ENCODE peak calls at places on chromosomes 11 and 22, in seven cellular contexts. P is cardiac muscle cell, V is IMR-90, L is A549, K is fibroblast of lung, W is astrocyte, I is right lobe of liver. T is an unnamed sample.

GRCh38 chr22:27638329-27639179 is 163.0 kb downstream of the MN1 start:
- DNase-seq in V (no peak), I (no peak), K (no peak), W (no peak), P (no peak), L (no peak), T (no peak)

GRCh38 chr11:31823372-31824371 is 12.6 kb upstream of the PAX6 start:
- DNase-seq in V (no peak), K (no peak), P (no peak), I (no peak), W (no peak), L (no peak), T (no peak)

GRCh38 chr11:88596786-88597185 is 259.2 kb upstream of the CTSC start:
- DNase-seq in L (no peak), I (no peak), K (no peak), W (no peak), V (no peak), P (no peak), T (no peak)

GRCh38 chr11:73576226-73576625 is 21.7 kb downstream of the FAM168A start:
- DNase-seq in L (no peak), W (no peak), I (no peak), P (no peak), V (no peak), K (no peak), T (no peak)

GRCh38 chr22:19120829-19121630 is 1.2 kb downstream of the DGCR2 start:
- DNase-seq in K (no peak), W (peak), P (peak), I (peak), V (peak), L (peak), T (peak)

GRCh38 chr11:60193687-60194433 is 11.0 kb upstream of the MS4A6A start:
- DNase-seq in I (no peak), P (peak), L (peak), W (peak), V (peak), K (peak), T (peak)

GRCh38 chr11:6613496-6613895 is 1.5 kb upstream of the TAF10 start:
- DNase-seq in V (no peak), I (no peak), L (no peak), P (no peak), W (no peak), K (no peak), T (peak)

GRCh38 chr11:2522636-2523255 is 77.9 kb downstream of the KCNQ1 start:
- DNase-seq in I (peak), L (no peak), P (no peak), K (no peak), V (no peak), W (no peak), T (peak)

GRCh38 chr22:29664731-29665130 is 55.1 kb upstream of the CABP7 start:
- DNase-seq in K (no peak), P (no peak), V (peak), I (no peak), W (peak), L (no peak), T (no peak)

GRCh38 chr22:49368976-49369725 is 458.5 kb downstream of the BRD1 start:
- DNase-seq in L (peak), P (no peak), I (no peak), W (no peak), V (no peak), K (no peak), T (no peak)

GRCh38 chr22:47174096-47174495 is 411.6 kb downstream of the TBC1D22A start:
- DNase-seq in I (peak), V (no peak), L (no peak), P (no peak), K (no peak), W (no peak), T (peak)

GRCh38 chr11:37907461-37908223 is 1309.6 kb upstream of the RAG2 start:
- DNase-seq in W (no peak), P (no peak), I (no peak), V (no peak), L (no peak), K (no peak), T (no peak)

DNA sequence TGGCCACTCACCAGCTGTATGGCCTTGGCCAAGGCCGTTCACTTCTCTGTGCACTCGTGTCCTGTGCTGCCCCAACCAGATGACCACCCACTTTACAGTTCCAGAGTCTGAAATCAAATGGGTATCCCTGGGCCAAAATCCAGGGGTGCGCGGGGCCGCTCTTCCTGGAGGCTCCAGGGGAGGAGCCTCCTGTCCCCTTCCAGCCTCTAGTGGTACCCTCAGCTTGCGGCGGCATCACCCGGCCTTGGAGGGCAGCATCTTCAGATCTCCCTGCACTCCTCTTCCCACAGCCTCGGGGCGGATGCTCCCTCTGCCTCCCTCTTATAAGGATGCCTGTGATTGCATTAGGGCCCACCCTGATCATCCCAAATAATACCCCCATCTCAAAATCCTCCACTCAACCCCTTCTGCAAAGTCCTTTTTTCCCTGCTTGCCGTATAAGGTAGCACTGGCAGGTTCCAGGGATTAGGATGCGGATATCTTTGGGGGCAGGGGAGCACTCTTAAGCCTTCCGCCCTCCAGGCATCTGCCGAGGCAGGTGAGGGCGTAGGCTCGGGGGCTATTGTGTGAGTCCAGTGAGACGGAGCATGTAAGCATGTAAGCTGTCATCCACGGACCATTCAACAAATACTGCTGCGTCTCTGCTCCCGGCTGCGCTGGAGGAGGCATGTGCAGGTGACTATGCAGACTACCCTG is 24.4 kb upstream of the SHISAL1 start:
- DNase-seq in I (no peak), W (no peak), L (no peak), K (no peak), V (no peak), P (no peak), T (no peak)
- H3K4me3 ChIP-seq in I (no peak), W (no peak), L (no peak), K (no peak), V (no peak), P (no peak), T (no peak)

GRCh38 chr11:69711824-69712801 is 8.3 kb upstream of the FGF19 start:
- DNase-seq in P (no peak), W (no peak), V (no peak), K (no peak), L (no peak), I (no peak), T (no peak)
- H3K4me3 ChIP-seq in P (no peak), W (no peak), V (no peak), K (no peak), L (no peak), I (no peak), T (no peak)

GRCh38 chr11:9691865-9692264 is 28.0 kb downstream of the SWAP70 start:
- DNase-seq in L (no peak), K (peak), W (peak), P (no peak), I (no peak), V (peak), T (no peak)

GRCh38 chr11:9692696-9693095 is 28.8 kb downstream of the SWAP70 start:
- DNase-seq in L (no peak), P (no peak), W (no peak), V (no peak), K (no peak), I (no peak), T (no peak)

GRCh38 chr11:9697766-9698165 is 33.9 kb downstream of the SWAP70 start:
- DNase-seq in P (no peak), L (no peak), W (no peak), V (no peak), K (no peak), I (no peak), T (no peak)

GRCh38 chr11:9689721-9690120 is 25.8 kb downstream of the SWAP70 start:
- DNase-seq in P (no peak), W (peak), V (no peak), L (no peak), I (no peak), K (no peak), T (no peak)

DNA sequence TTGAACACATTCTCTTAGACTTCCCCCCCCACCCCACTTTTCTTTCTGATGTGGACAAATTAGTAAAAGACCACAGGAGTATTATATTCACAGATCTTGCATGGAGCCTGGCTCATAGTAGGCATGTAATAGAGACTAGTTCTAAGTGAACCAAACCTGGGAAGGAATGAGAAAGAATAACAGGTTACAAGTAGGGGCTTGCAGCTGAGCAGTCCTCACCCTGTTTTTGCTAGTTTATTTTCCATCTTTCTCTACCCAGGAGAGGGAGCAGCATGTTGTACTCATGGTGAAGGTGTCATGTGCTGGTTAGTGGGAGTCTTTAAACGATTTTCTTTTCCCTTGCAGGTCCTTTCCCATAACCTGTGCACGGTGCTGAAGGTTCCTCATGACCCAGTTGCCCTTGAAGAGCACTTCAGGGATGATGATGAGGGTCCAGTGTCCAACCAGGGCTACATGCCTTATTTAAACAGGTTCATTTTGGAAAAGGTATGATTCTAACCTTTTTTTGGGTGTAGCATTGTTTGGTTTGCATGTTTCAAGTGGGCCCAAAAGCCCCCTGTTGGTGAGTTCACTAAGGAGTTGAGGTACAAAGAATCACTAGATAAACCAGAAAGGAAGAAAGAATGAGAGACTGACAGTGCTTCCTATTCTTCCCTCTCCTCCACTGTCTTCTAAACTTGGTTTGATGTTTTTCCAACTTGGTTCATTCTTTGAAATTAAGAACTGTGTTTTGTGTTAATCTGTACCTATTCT is 30.1 kb downstream of the SWAP70 start:
- DNase-seq in V (no peak), K (no peak), I (no peak), W (no peak), P (no peak), L (no peak), T (no peak)
- H3K4me3 ChIP-seq in V (no peak), K (no peak), I (no peak), W (no peak), P (no peak), L (no peak), T (no peak)

DNA sequence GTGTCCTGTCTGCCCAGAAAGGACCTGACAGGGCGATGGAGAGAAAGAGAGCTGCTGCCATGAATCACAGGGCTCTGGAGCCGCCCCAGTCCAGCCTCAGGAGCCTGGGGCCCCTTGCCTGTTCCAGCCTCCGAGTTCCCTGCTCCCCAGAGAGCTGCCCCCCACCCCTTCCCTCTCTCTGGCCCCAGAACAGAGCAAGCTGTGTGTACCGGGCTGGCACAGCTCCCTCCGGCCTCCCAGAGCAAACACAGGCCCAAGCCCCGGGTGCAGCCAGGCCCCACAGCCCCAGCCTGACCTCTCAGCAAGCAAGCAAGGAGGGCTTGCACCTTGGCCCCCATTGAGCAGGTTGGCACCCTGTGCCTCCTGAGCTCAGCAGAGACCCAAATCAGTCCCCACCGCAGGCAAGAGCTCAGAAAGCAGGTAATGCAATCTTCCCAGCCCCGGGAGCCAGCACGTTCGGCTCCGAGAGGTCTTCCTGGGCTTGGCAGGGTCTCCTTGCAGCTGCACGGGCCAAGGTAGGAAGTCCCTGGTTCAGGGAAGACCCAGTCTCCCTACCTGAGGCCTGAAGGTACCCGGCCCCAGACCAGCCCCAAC is 1.4 kb downstream of the PACSIN3 start:
- DNase-seq in W (no peak), P (no peak), V (no peak), L (no peak), I (peak), K (peak), T (peak)
- H3K4me3 ChIP-seq in W (peak), P (peak), V (peak), L (peak), I (peak), K (peak), T (peak)

T was measured in pancreas.